ENCODE peak calls at places on chromosomes 4 and X, in five cellular contexts. Z is esophagus squamous epithelium, B is HCT116, V is tibial nerve, I is adrenal gland. U is an unnamed sample.

GRCh38 chrX:21943460-21944135 is 3.1 kb downstream of the SMS start:
- DNase-seq in V (no peak), Z (no peak), I (peak; percentile 15), B (peak; percentile 64), U (no peak)

GRCh38 chr4:118767109-118767508 is 68.8 kb downstream of the SEC24D start:
- DNase-seq in Z (no peak), V (no peak), I (no peak), B (no peak), U (no peak)

GRCh38 chr4:105306158-105306781 is 159.6 kb downstream of the TET2 start:
- DNase-seq in V (no peak), Z (no peak), I (no peak), B (no peak), U (no peak)

GRCh38 chr4:84530871-84531270 is 31.8 kb upstream of the NKX6-1 start:
- DNase-seq in V (no peak), B (no peak), I (no peak), Z (no peak), U (no peak)

GRCh38 chr4:159077702-159078495 is 25.0 kb upstream of the RAPGEF2 start:
- DNase-seq in V (no peak), I (no peak), B (no peak), Z (no peak), U (no peak)

GRCh38 chrX:15515931-15516330 is 15.3 kb downstream of the BMX start:
- DNase-seq in V (no peak), B (no peak), I (peak; percentile 21), Z (no peak), U (no peak)

GRCh38 chr4:5998333-5998936 is 19.8 kb downstream of the C4orf50 start:
- DNase-seq in Z (no peak), I (peak; percentile 70), V (no peak), B (peak; percentile 45), U (peak; percentile 41)

GRCh38 chr4:150209140-150209829 is 131.0 kb downstream of the DCLK2 start:
- DNase-seq in I (peak; percentile 80), B (peak; percentile 49), V (peak; percentile 41), Z (no peak), U (peak; percentile 69)

GRCh38 chr4:82891728-82892466 is 944 bp upstream of the SEC31A start:
- DNase-seq in V (no peak), Z (no peak), I (no peak), B (no peak), U (no peak)

GRCh38 chrX:130030826-130031225 is 48.4 kb downstream of the BCORL1 start:
- DNase-seq in V (no peak), B (no peak), I (no peak), Z (no peak), U (no peak)

GRCh38 chr4:159349332-159349731 is 246.5 kb downstream of the RAPGEF2 start:
- DNase-seq in B (no peak), I (no peak), V (no peak), Z (no peak), U (no peak)

DNA sequence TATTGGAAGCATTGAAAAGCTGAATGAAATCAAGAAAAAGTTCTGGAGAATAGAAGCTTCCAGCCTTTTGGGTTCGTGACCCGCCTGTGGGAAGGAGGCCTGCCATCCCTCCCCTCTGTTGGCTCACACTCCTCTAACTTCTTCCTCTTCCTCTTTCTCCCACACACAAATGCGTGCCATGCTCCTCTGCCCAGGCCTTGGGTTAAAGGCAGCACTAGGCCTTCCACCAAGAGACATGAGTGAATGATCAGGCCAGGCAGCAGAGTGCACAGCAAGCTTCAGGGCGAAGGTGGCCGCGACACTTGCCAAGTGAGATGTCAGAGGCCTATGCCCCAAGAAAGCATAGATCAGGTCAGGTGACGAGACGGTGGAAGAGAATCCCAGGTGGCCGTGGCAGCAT is 38.4 kb downstream of the FAM193A start:
- DNase-seq in B (no peak), I (no peak), V (no peak), Z (no peak), U (no peak)
- H3K4me1 ChIP-seq in B (no peaks in the 10 kb centered on the region), I (peaks cover 31% of the 10 kb centered on the region), V (peaks cover 16% of the 10 kb centered on the region), Z (peaks cover 50% of the 10 kb centered on the region), U (peaks cover 7% of the 10 kb centered on the region)

DNA sequence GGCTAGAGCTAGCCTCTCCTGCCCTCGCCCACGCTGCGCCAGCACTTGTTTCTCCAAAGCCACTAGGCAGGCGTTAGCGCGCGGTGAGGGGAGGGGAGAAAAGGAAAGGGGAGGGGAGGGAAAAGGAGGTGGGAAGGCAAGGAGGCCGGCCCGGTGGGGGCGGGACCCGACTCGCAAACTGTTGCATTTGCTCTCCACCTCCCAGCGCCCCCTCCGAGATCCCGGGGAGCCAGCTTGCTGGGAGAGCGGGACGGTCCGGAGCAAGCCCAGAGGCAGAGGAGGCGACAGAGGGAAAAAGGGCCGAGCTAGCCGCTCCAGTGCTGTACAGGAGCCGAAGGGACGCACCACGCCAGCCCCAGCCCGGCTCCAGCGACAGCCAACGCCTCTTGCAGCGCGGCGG is at the start of gene AR:
- DNase-seq in B (no peak), Z (no peak), I (peak; percentile 61), V (peak; percentile 35), U (peak; percentile 26)
- TF ChIP-seq POLR2A in B (no peak), Z (no peak), I (no peak), V (peak; percentile 30), U (no peak)

GRCh38 chr4:109434007-109434792 is 585 bp downstream of the SEC24B start:
- DNase-seq in B (no peak), Z (no peak), V (peak; percentile 16), I (peak; percentile 60), U (peak; percentile 35)

GRCh38 chr4:109436504-109436903 is 2.9 kb downstream of the SEC24B start:
- DNase-seq in B (no peak), Z (no peak), I (no peak), V (no peak), U (no peak)

GRCh38 chr4:109433281-109434006 is at the start of gene SEC24B:
- DNase-seq in Z (peak; percentile 49), B (peak; percentile 57), I (peak; percentile 87), V (peak; percentile 82), U (peak; percentile 92)

GRCh38 chr4:109435635-109436034 is 2.0 kb downstream of the SEC24B start:
- DNase-seq in I (peak; percentile 26), Z (no peak), B (no peak), V (no peak), U (no peak)

DNA sequence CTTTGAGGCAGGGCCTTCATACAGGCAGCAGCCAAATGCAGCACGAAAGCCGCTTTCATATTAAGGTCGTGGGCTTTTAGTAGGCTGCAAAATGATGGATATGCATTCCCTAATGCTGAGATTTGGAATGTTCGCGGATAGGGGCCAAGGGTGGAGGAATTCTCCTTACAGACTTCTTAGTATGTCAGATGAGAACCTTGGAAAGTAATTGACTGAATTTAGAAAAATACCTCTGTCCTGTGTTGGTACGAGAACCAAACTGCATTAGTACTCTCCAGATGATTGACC is 1.1 kb downstream of the SEC24B start:
- DNase-seq in Z (no peak), I (no peak), V (no peak), B (no peak), U (no peak)
- H3K4me1 ChIP-seq in Z (peaks cover 67% of the 10 kb centered on the region), I (peaks cover 56% of the 10 kb centered on the region), V (peaks cover 33% of the 10 kb centered on the region), B (peaks cover 7% of the 10 kb centered on the region), U (peaks cover 36% of the 10 kb centered on the region)

DNA sequence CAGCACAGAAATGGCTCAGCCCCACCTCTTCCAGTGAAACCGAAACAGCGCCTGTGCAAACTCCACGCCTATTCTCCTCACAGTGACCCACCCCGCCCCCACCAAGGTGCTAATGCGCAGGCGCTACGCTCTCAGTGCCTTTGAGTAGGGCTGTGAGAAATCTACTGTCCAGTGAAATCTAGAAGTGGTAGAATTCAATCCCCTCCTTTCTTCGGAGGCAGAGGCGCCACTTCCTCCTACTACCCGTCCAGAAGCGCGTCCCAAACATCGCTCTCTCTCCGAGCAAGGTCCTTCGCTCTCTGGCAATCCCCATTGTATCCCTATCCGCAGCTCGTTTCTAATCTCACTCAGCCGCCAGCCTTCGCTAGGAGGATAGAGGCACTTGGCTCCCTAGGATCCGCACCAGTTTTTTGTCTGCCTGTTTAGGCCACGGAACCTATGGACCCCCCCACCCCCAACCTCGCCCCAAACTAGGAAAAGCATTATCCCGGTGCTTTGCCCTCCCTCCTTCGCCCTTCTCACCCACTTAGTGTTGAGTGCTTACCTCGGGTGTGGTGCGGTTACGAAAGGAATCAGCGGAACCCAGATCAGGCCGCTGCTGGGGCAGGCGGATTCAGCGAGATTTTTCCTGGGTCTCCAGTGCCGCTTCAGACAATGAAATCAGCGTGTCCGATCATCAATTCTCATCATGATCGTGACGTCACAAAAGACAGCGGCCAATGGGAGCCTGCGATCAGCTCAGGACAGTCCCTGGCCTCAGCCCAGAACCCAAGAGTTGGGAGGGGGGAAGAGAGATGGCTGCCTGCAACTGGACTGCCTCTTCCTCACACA is at the start of gene HDX:
- DNase-seq in Z (no peak), B (no peak), V (peak; percentile 77), I (peak; percentile 92), U (peak; percentile 87)
- TF ChIP-seq POLR2A in Z (peak; percentile 25), B (no peak), V (peak; percentile 62), I (no peak), U (peak; percentile 49)

GRCh38 chr4:2805712-2806391 is 13.0 kb downstream of the SH3BP2 start:
- DNase-seq in V (peak; percentile 54), I (no peak), Z (no peak), B (no peak), U (peak; percentile 92)

GRCh38 chr4:2807571-2807970 is 14.7 kb downstream of the SH3BP2 start:
- DNase-seq in Z (no peak), I (no peak), V (no peak), B (no peak), U (no peak)

GRCh38 chr4:2808001-2808400 is 15.1 kb downstream of the SH3BP2 start:
- DNase-seq in Z (no peak), V (no peak), I (no peak), B (no peak), U (no peak)

GRCh38 chr4:2804973-2805501 is 12.2 kb downstream of the SH3BP2 start:
- DNase-seq in B (no peak), I (no peak), V (no peak), Z (no peak), U (no peak)

GRCh38 chr4:2806392-2807355 is 13.8 kb downstream of the SH3BP2 start:
- DNase-seq in I (peak; percentile 57), B (no peak), V (peak; percentile 76), Z (no peak), U (peak; percentile 80)
- H3K4me1 ChIP-seq in I (peaks cover 75% of the 10 kb centered on the region), B (peaks cover 23% of the 10 kb centered on the region), V (peaks cover 89% of the 10 kb centered on the region), Z (peaks cover 95% of the 10 kb centered on the region), U (peaks cover 69% of the 10 kb centered on the region)